ENCODE peak calls at places on chromosomes 11 and 22, in seven cellular contexts. M, J, B, H, G, P and O are unnamed samples. For H3K9me3, the result is how much of the 10 kb centered on the place peaks cover.

GRCh38 chr22:17754233-17754925 is 19.9 kb downstream of the BID start:
- DNase-seq in H (no peak), J (no peak), P (no peak), B (no peak), G (no peak), M (no peak), O (no peak)

GRCh38 chr11:119100246-119100959 is 1.2 kb downstream of the DPAGT1 start:
- DNase-seq in P (no peak), B (no peak), J (no peak), H (peak), M (peak), G (no peak), O (no peak)

GRCh38 chr11:61126266-61126665 is 24.0 kb downstream of the CD5 start:
- DNase-seq in G (no peak), B (peak), P (peak), J (no peak), M (no peak), H (no peak), O (no peak)

GRCh38 chr11:64230209-64230984 is at the start of gene DNAJC4:
- DNase-seq in B (peak), M (peak), P (peak), J (peak), H (peak), G (peak), O (peak)

GRCh38 chr11:112227002-112227401 is 774 bp downstream of the PTS start:
- DNase-seq in H (peak), M (no peak), G (no peak), B (no peak), J (no peak), P (peak), O (no peak)

GRCh38 chr11:132644511-132644910 is 887.8 kb downstream of the OPCML start:
- DNase-seq in H (no peak), M (no peak), B (no peak), P (no peak), G (no peak), J (no peak), O (no peak)

GRCh38 chr11:37905707-37906417 is 1307.8 kb upstream of the RAG2 start:
- DNase-seq in P (no peak), G (no peak), J (no peak), B (no peak), M (peak), H (no peak), O (no peak)

GRCh38 chr11:134275534-134276395 is at the start of gene GLB1L3:
- DNase-seq in M (peak), G (no peak), B (no peak), J (no peak), H (no peak), P (peak), O (no peak)

GRCh38 chr11:35786918-35787557 is 124.5 kb downstream of the TRIM44 start:
- DNase-seq in H (peak), P (peak), B (no peak), G (no peak), M (no peak), J (no peak), O (no peak)

GRCh38 chr11:47573321-47573720 is 5.4 kb downstream of the KBTBD4 start:
- DNase-seq in B (peak), M (no peak), H (no peak), P (no peak), G (no peak), J (no peak), O (peak)

GRCh38 chr22:19879996-19880785 is 25.5 kb upstream of the GNB1L start:
- DNase-seq in P (no peak), B (no peak), M (no peak), J (peak), G (peak), H (no peak), O (peak)

GRCh38 chr11:11037162-11037732 is 179.4 kb upstream of the ZBED5 start:
- DNase-seq in B (no peak), H (no peak), J (no peak), P (no peak), G (no peak), M (no peak), O (no peak)

GRCh38 chr11:64164392-64165312 is 1.3 kb downstream of the MACROD1 start:
- DNase-seq in M (peak), G (no peak), J (no peak), H (no peak), P (peak), B (peak), O (no peak)

GRCh38 chr22:49979587-49980264 is 19.2 kb downstream of the PIM3 start:
- DNase-seq in G (no peak), J (peak), H (no peak), B (no peak), M (no peak), P (no peak), O (peak)

GRCh38 chr11:94876645-94877445 is 96.5 kb downstream of the CWC15 start:
- DNase-seq in H (peak), B (peak), J (peak), M (peak), G (peak), P (peak), O (peak)

GRCh38 chr11:94877446-94878200 is 95.7 kb downstream of the CWC15 start:
- DNase-seq in J (no peak), G (no peak), P (no peak), M (no peak), H (no peak), B (no peak), O (no peak)

GRCh38 chr11:94879006-94879405 is 94.3 kb downstream of the CWC15 start:
- DNase-seq in M (no peak), J (no peak), P (no peak), H (no peak), B (no peak), G (no peak), O (no peak)

GRCh38 chr11:94873910-94874575 is 99.3 kb downstream of the CWC15 start:
- DNase-seq in B (no peak), M (no peak), J (no peak), H (no peak), G (no peak), P (no peak), O (no peak)

GRCh38 chr11:94876222-94876621 is 97.1 kb downstream of the CWC15 start:
- DNase-seq in H (no peak), B (no peak), M (no peak), J (no peak), P (no peak), G (no peak), O (no peak)
- H3K9me3 ChIP-seq in H (under half), B (under half), M (under half), J (under half), P (under half), G (under half), O (under half)

DNA sequence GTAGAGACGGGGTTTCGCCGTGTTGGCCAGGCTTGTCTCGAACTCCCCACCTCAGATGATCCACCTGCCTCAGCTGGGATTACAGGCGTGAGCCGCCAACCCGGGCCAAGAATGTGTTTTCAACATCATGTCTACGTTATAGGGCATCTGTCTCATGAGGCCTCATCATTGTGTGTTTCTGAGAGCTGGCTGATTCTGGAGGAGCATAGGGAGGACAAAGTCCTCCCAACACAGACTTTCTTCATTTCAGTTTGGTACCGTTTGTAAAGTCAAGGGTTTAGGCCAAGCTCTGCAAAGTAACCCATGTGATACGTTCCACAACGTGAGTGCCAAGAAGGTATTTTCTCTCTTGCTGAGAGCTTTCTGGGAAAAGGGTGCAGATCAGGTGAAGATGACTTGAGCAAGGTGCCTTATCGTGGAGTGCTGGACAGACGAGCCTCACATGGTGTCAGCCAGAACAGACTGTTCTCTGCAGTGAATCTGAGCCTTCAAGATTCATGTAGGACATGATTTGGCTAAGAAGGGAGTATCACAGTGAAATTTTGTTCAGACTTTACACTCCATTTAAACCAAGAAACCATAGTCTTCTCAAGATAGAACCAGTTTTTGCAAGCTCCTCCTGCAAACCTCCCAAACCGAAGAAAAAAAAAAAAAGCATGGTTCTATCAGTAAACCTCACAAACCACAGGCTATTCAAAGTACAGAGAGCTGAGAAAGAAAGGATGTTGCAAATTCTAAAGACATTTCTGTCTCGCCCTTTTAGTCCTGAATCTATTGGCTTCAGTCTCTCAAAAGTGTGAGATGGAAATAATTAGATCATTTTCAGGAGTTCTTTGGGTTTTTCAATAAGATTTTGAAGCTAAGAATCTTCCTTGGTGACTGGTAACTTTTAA is 71.7 kb downstream of the DBX1 start:
- DNase-seq in H (peak), M (no peak), J (no peak), P (no peak), B (no peak), G (no peak), O (no peak)
- TF ChIP-seq CTCF in H (no peak), M (no peak), J (no peak), P (no peak), B (no peak), G (no peak), O (no peak)

DNA sequence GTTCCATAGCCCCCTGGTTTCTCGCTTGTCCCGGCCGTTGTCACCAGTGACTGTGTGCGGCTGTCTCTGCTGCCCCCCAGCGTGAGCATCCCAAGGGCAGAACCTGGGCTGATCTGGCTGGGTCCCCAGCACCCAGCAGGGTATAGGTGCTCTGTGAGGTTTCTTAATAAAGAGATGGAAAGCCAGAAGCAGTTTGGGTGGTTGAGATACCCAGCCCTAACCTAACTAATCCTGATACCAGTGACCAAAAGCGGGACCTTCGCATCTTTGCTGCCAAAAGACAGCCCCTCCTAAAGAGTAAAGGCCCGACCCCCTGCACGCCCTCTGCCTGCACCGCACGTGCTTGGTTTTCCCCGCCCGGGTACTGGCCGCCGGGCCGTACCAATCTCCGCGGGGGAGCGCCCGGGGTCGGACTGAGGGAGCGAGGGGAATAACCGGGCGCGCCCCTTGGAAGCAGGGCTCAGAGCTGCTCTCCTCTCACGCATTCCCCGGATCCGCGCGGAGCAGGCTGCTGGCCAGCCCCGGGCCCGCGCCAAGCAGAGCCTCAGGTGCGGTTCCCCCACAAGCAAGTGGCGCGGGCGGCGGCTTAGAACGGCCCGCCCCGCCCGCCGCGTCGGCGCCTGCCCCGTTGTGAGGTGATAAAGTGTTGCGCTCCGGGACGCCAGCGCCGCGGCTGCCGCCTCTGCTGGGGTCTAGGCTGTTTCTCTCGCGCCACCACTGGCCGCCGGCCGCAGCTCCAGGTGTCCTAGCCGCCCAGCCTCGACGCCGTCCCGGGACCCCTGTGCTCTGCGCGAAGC is at the start of gene DGAT2:
- DNase-seq in M (peak), P (peak), B (peak), H (peak), J (peak), G (peak), O (peak)
- H3K27ac ChIP-seq in M (no peak), P (peak), B (peak), H (peak), J (peak), G (no peak), O (peak)

GRCh38 chr22:48084749-48085090 is 1322.3 kb downstream of the TBC1D22A start:
- DNase-seq in J (no peak), M (no peak), H (no peak), G (peak), P (no peak), B (no peak), O (no peak)
- H3K9me3 ChIP-seq in J (under half), M (under half), H (half or more), G (under half), P (under half), B (under half), O (under half)

GRCh38 chr22:33920927-33921575 is 775 bp upstream of the LARGE1 start:
- DNase-seq in B (peak), H (peak), P (peak), M (peak), G (peak), J (peak), O (peak)

GRCh38 chr22:33919591-33920501 is at the start of gene LARGE1:
- DNase-seq in G (peak), M (peak), H (peak), B (peak), J (peak), P (peak), O (peak)

GRCh38 chr22:33918676-33919590 is 1.3 kb downstream of the LARGE1 start:
- DNase-seq in P (no peak), H (peak), J (no peak), G (no peak), M (no peak), B (no peak), O (no peak)

GRCh38 chr22:33914699-33915098 is 5.6 kb downstream of the LARGE1 start:
- DNase-seq in G (no peak), M (no peak), H (no peak), B (no peak), P (no peak), J (no peak), O (no peak)

DNA sequence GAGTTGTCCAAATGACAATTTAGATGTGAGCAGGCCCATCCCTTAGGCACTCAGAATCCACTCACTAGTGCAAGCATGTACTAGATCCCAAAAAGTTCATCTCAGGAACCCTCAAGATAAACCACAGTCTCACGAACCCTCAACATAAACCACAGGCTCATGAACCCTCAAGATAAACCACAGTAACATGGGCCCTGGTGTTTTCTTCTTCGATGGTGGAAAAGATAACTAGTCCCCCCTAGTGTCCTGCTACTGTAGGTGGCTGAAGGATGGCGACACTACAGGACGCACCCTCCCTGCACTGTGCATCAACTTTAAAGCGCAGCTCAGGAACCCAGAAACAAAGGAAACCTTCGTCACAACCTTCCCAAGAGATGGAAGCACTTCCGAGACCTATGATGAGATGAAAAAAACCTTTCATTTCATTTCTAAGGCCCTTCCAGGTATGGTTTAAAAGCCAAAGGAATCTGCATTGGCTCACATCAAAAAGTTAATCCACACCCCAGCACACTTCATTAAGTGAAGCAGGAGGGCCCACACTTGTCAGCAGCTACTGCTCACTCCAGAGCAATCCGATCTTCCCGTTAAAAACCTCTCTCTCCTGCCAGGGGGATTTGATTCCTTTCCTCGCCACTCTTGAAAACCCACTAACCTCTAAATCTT is 2.4 kb downstream of the LARGE1 start:
- DNase-seq in M (no peak), P (no peak), B (no peak), J (no peak), H (peak), G (no peak), O (no peak)
- TF ChIP-seq CTCF in M (no peak), P (no peak), B (peak), J (no peak), H (peak), G (peak), O (peak)

DNA sequence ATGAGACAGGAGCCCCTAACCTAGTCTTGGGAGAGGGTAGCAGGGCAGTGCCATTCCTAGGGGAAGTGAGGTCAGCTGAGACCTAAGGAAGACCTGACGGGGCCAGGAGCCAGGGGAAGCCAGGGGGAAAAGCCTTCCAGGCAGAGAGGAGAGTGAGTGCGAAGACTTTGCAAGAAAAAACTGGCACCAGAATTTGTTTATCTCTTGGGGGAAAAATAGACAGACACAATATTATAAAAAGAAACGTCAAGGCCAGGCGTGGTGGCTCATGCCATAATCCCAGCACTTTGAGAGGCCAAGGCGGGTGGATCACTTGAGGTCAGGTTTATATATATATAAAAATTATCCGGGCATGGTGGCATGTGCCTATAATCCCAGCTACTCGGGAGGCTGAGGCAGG is 26.9 kb upstream of the TESMIN start:
- DNase-seq in P (no peak), B (no peak), H (no peak), G (no peak), M (no peak), J (no peak), O (no peak)
- H3K27ac ChIP-seq in P (no peak), B (peak), H (no peak), G (no peak), M (no peak), J (no peak), O (no peak)

DNA sequence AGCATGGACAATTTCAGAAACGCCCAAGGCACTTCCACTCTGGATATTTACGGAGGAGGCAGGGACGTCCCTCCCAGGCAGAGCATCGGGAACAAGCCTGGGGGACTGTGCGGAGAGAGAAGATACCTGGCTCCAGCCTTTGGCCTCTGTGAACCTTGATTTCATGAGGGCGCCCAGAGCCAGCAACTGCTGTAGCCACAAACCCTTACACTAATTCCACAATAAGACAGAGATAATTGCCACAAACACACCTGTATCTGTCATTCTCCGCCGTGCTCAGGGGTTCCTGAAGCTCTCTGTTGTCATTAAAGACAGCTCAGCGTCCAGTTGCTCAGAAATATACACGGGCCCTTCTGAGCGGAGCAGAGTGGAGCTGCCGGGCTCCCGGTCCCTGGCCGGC is 1292.1 kb downstream of the TBC1D22A start:
- DNase-seq in P (no peak), J (no peak), H (no peak), M (no peak), G (no peak), B (no peak), O (no peak)
- H3K9me3 ChIP-seq in P (under half), J (under half), H (half or more), M (under half), G (under half), B (under half), O (under half)

GRCh38 chr22:45548441-45548840 is 45.8 kb downstream of the FBLN1 start:
- DNase-seq in P (no peak), G (no peak), H (no peak), B (no peak), M (no peak), J (no peak), O (no peak)

GRCh38 chr22:45550416-45550815 is 47.7 kb downstream of the FBLN1 start:
- DNase-seq in M (no peak), J (no peak), P (no peak), B (no peak), H (no peak), G (no peak), O (no peak)

GRCh38 chr22:45549739-45550138 is 47.1 kb downstream of the FBLN1 start:
- DNase-seq in B (no peak), M (no peak), J (no peak), P (no peak), G (no peak), H (no peak), O (no peak)

GRCh38 chr22:45550891-45551290 is 48.2 kb downstream of the FBLN1 start:
- DNase-seq in G (no peak), J (no peak), H (no peak), M (no peak), B (no peak), P (no peak), O (no peak)

GRCh38 chr22:45548991-45549736 is 46.5 kb downstream of the FBLN1 start:
- DNase-seq in M (peak), J (peak), B (peak), P (peak), H (peak), G (peak), O (no peak)
- TF ChIP-seq CTCF in M (no peak), J (peak), B (no peak), P (peak), H (peak), G (peak), O (peak)

GRCh38 chr11:129281471-129282268 is 89.5 kb upstream of the ARHGAP32 start:
- DNase-seq in J (no peak), H (no peak), M (no peak), B (no peak), P (no peak), G (no peak), O (no peak)
- H3K27ac ChIP-seq in J (no peak), H (no peak), M (no peak), B (no peak), P (no peak), G (no peak), O (no peak)

GRCh38 chr11:70579376-70579955 is 181.1 kb downstream of the CTTN start:
- DNase-seq in H (no peak), B (no peak), M (no peak), P (no peak), G (no peak), J (no peak), O (no peak)

GRCh38 chr11:70577258-70577603 is 178.9 kb downstream of the CTTN start:
- DNase-seq in M (no peak), J (no peak), H (no peak), G (peak), P (no peak), B (no peak), O (no peak)

GRCh38 chr11:70578371-70578770 is 180.0 kb downstream of the CTTN start:
- DNase-seq in G (peak), B (no peak), M (no peak), H (no peak), J (no peak), P (no peak), O (no peak)

GRCh38 chr11:70578831-70579230 is 180.5 kb downstream of the CTTN start:
- DNase-seq in H (no peak), M (no peak), J (no peak), G (no peak), B (no peak), P (no peak), O (no peak)

DNA sequence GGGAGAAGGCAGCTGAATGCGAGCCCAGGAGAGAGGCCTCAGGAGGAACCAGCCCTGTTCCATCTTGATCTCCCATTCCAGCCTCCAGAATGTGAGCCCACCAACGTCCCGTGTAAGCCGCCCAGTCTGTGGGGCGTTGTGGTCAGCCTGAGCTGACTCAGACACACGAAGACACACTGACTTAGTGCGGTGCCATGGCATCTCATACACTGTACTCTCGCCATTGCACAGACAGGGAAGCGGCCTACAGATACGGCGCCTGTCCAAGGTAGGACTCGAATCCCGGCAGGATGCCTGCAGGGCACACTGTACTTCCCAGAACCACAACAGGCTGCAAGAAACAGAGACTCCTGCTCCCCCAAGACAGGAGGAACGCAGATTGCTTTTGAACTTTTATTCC is 179.6 kb downstream of the CTTN start:
- DNase-seq in H (no peak), J (no peak), P (no peak), B (no peak), M (no peak), G (peak), O (no peak)
- H3K9me3 ChIP-seq in H (under half), J (under half), P (under half), B (under half), M (under half), G (under half), O (under half)